ENCODE peak calls at places on chromosome 12, in six cellular contexts. Z is Peyer's patch, A is cardiac muscle cell, X is A549, Q is HCT116, M is gastrocnemius medialis. J is an unnamed sample.

GRCh38 chr12:12128665-12129064 is 57.9 kb downstream of the BCL2L14 start:
- DNase-seq in A (no peak), Q (no peak), Z (no peak), X (no peak), M (no peak), J (no peak)

GRCh38 chr12:51749986-51750317 is 98.6 kb downstream of the FIGNL2 start:
- DNase-seq in Q (no peak), A (no peak), M (no peak), Z (no peak), X (no peak), J (no peak)

GRCh38 chr12:46831335-46832083 is 5.7 kb upstream of the SLC38A4 start:
- DNase-seq in X (no peak), Q (no peak), Z (peak), M (peak), A (peak), J (no peak)

GRCh38 chr12:79300199-79300568 is 390.6 kb downstream of the PAWR start:
- DNase-seq in Z (no peak), Q (no peak), A (peak), X (peak), M (no peak), J (no peak)

GRCh38 chr12:68805592-68806120 is 2.3 kb upstream of the MDM2 start:
- DNase-seq in A (no peak), Z (no peak), Q (no peak), X (no peak), M (no peak), J (no peak)

GRCh38 chr12:109209082-109209481 is 92.7 kb downstream of the ACACB start:
- DNase-seq in M (no peak), A (no peak), X (no peak), Q (no peak), Z (no peak), J (no peak)

GRCh38 chr12:19244312-19244711 is 114.8 kb downstream of the PLEKHA5 start:
- DNase-seq in A (peak), Z (no peak), X (no peak), M (no peak), Q (no peak), J (no peak)

GRCh38 chr12:114355389-114356088 is 50.4 kb downstream of the TBX5 start:
- DNase-seq in Q (peak), X (peak), M (no peak), Z (no peak), A (peak), J (no peak)

GRCh38 chr12:130704606-130705005 is 11.5 kb downstream of the RIMBP2 start:
- DNase-seq in A (no peak), M (no peak), Z (no peak), X (no peak), Q (no peak), J (no peak)

GRCh38 chr12:51371295-51371953 is 19.8 kb downstream of the GALNT6 start:
- DNase-seq in Q (peak), Z (no peak), X (peak), A (peak), M (peak), J (no peak)

GRCh38 chr12:62834971-62835547 is 99.9 kb downstream of the PPM1H start:
- DNase-seq in A (peak), Q (peak), Z (no peak), M (no peak), X (no peak), J (no peak)

GRCh38 chr12:100706029-100706428 is 88.5 kb upstream of the ANO4 start:
- DNase-seq in X (peak), Z (no peak), M (no peak), A (peak), Q (peak), J (no peak)

GRCh38 chr12:52235822-52236291 is 2.8 kb downstream of the KRT7 start:
- DNase-seq in X (peak), M (no peak), A (no peak), Q (no peak), Z (peak), J (peak)

GRCh38 chr12:68622250-68622649 is 11.6 kb downstream of the RAP1B start:
- DNase-seq in Z (no peak), X (no peak), M (no peak), Q (no peak), A (peak), J (no peak)

GRCh38 chr12:76623929-76624328 is 64.4 kb upstream of the OSBPL8 start:
- DNase-seq in Q (peak), M (no peak), X (no peak), A (peak), Z (no peak), J (peak)

GRCh38 chr12:75816892-75817291 is 214.7 kb downstream of the PHLDA1 start:
- DNase-seq in X (peak), Z (no peak), A (peak), M (no peak), Q (peak), J (no peak)

GRCh38 chr12:25416516-25416915 is 136.6 kb downstream of the LMNTD1 start:
- DNase-seq in A (peak), X (no peak), Q (no peak), Z (no peak), M (no peak), J (no peak)

GRCh38 chr12:119780786-119781434 is 96.2 kb downstream of the CIT start:
- DNase-seq in Z (no peak), M (no peak), A (peak), Q (peak), X (peak), J (peak)

GRCh38 chr12:47785036-47785886 is 12.2 kb downstream of the SLC48A1 start:
- DNase-seq in Z (no peak), M (no peak), A (no peak), Q (no peak), X (no peak), J (no peak)

GRCh38 chr12:120662879-120663278 is 22.5 kb downstream of the CABP1 start:
- DNase-seq in Q (no peak), A (no peak), M (no peak), Z (no peak), X (no peak), J (no peak)

GRCh38 chr12:109735825-109736551 is 22.4 kb downstream of the FAM222A start:
- DNase-seq in M (no peak), A (no peak), Z (peak), Q (no peak), X (no peak), J (no peak)

GRCh38 chr12:111741235-111741812 is 25.4 kb upstream of the ALDH2 start:
- DNase-seq in A (peak), Q (no peak), M (no peak), X (no peak), Z (no peak), J (peak)

GRCh38 chr12:5027436-5027835 is 16.2 kb upstream of the KCNA5 start:
- DNase-seq in Z (no peak), Q (no peak), X (no peak), A (no peak), M (no peak), J (no peak)

GRCh38 chr12:128818065-128819022 is 5.4 kb downstream of the SLC15A4 start:
- DNase-seq in Q (no peak), Z (no peak), M (no peak), X (peak), A (peak), J (no peak)

GRCh38 chr12:52566847-52567291 is 6.8 kb downstream of the KRT74 start:
- DNase-seq in A (peak), X (no peak), Q (no peak), Z (no peak), M (no peak), J (no peak)

GRCh38 chr12:54933381-54933780 is 51.2 kb downstream of the TESPA1 start:
- DNase-seq in M (no peak), X (peak), Z (no peak), A (peak), Q (no peak), J (no peak)

GRCh38 chr12:26252946-26253345 is 57.6 kb downstream of the SSPN start:
- DNase-seq in X (no peak), Q (no peak), Z (no peak), M (no peak), A (peak), J (no peak)

GRCh38 chr12:120651821-120652220 is 11.4 kb downstream of the CABP1 start:
- DNase-seq in M (no peak), Q (no peak), Z (no peak), A (peak), X (peak), J (no peak)

GRCh38 chr12:12714276-12715001 is 2.7 kb upstream of the CDKN1B start:
- DNase-seq in A (no peak), M (no peak), Q (no peak), Z (peak), X (peak), J (peak)

GRCh38 chr12:32906407-32907165 is 10.0 kb upstream of the PKP2 start:
- DNase-seq in A (no peak), Z (no peak), X (no peak), M (no peak), Q (no peak), J (peak)

GRCh38 chr12:89309452-89309802 is 42.9 kb downstream of the DUSP6 start:
- DNase-seq in Z (no peak), X (no peak), Q (no peak), A (no peak), M (no peak), J (no peak)

GRCh38 chr12:89059061-89059460 is 293.2 kb downstream of the DUSP6 start:
- DNase-seq in Z (no peak), M (no peak), X (no peak), Q (no peak), A (no peak), J (no peak)

GRCh38 chr12:49874142-49874897 is 29.4 kb downstream of the FAIM2 start:
- DNase-seq in M (no peak), Z (no peak), X (no peak), Q (no peak), A (no peak), J (no peak)

GRCh38 chr12:6684609-6685008 is 4.6 kb downstream of the ZNF384 start:
- DNase-seq in Z (no peak), A (peak), M (no peak), X (peak), Q (peak), J (peak)

GRCh38 chr12:52359511-52360103 is 7.7 kb downstream of the KRT85 start:
- DNase-seq in X (no peak), Z (no peak), A (no peak), Q (no peak), M (no peak), J (no peak)

GRCh38 chr12:104865080-104865479 is 93.0 kb downstream of the SLC41A2 start:
- DNase-seq in Q (no peak), A (no peak), X (no peak), Z (no peak), M (no peak), J (no peak)

GRCh38 chr12:106918746-106919145 is 37.0 kb upstream of the TMEM263 start:
- DNase-seq in Q (peak), Z (no peak), M (no peak), X (peak), A (peak), J (no peak)

GRCh38 chr12:69042970-69043369 is 110.0 kb upstream of the CPM start:
- DNase-seq in A (no peak), Z (no peak), Q (no peak), X (no peak), M (no peak), J (no peak)

GRCh38 chr12:71958056-71958455 is 19.4 kb downstream of the TPH2 start:
- DNase-seq in Q (no peak), M (no peak), A (no peak), X (no peak), Z (no peak), J (no peak)
- H3K27ac ChIP-seq in Q (no peak), M (no peak), A (no peak), X (no peak), Z (no peak), J (no peak)

GRCh38 chr12:124751654-124752355 is 111.9 kb downstream of the SCARB1 start:
- DNase-seq in A (no peak), Q (no peak), Z (no peak), X (no peak), M (no peak), J (no peak)

GRCh38 chr12:124753993-124754392 is 109.7 kb downstream of the SCARB1 start:
- DNase-seq in Q (no peak), X (no peak), A (no peak), M (no peak), Z (no peak), J (no peak)

GRCh38 chr12:124750787-124751471 is 112.7 kb downstream of the SCARB1 start:
- DNase-seq in X (peak), Q (no peak), M (no peak), A (no peak), Z (no peak), J (no peak)

GRCh38 chr12:124753230-124753595 is 110.5 kb downstream of the SCARB1 start:
- DNase-seq in A (no peak), Z (no peak), M (no peak), X (no peak), Q (no peak), J (no peak)

GRCh38 chr12:124752437-124753229 is 111.0 kb downstream of the SCARB1 start:
- DNase-seq in Q (no peak), A (peak), M (peak), X (no peak), Z (no peak), J (no peak)
- H3K27ac ChIP-seq in Q (no peak), A (no peak), M (peak), X (peak), Z (no peak), J (no peak)

GRCh38 chr12:117090816-117091711 is 8.2 kb downstream of the TESC start:
- DNase-seq in Z (peak), M (no peak), Q (no peak), A (no peak), X (no peak), J (no peak)
- H3K27ac ChIP-seq in Z (no peak), M (no peak), Q (peak), A (peak), X (no peak), J (no peak)

DNA sequence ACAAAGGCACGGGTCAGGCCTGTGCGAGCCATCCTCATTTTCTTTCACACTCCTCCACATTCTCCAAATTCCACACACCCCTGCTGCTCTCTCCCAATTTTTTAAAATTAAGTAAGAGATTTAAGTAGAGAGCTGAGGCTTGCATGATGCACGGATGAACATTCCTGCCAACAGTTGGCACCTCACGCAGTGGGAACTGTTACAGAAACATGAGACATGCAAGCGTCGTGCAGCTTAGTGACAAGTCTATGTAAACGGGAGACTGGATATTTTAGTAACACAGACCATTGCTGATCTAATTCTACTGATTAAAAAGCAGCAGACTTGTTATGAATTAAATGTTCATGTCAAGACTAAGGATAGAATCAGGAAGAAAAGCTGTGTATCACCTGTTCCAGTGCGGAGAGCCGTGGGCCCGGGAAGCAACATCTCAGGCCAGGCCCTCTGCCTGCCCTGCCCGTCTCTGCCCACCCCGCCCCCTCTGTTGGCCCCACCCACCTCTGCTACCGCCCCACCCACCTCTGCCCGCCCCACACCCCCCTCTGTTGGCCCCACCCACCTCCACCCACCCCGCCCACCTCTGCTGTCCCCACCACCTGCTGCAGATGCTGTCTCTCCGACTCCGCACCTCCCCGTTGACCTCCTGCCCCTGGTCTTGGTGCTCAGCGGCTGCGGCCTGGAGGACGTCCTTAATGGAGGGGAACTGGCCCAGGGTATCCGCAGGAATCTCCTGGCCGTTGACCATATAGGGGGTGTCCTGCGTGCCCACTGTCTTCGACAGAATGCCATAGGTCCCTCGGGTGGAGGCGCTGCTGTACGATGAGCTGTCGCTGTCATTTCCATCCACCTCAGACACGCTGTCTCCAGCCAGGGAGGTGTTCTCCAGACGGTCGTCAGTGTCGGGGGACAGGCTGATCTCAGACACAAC is 21.1 kb downstream of the GOLGA3 start:
- DNase-seq in A (no peak), Z (no peak), M (no peak), X (no peak), Q (no peak), J (no peak)
- H3K27ac ChIP-seq in A (no peak), Z (no peak), M (no peak), X (no peak), Q (no peak), J (no peak)

GRCh38 chr12:65100140-65100539 is 21.0 kb downstream of the WIF1 start:
- DNase-seq in Q (no peak), X (no peak), M (no peak), A (peak), Z (no peak), J (no peak)
- H3K27ac ChIP-seq in Q (no peak), X (no peak), M (no peak), A (no peak), Z (no peak), J (no peak)

J was measured in colonic mucosa.